ENCODE peak calls at places on chromosomes 5 and 9, in seven cellular contexts. One of them, this sample, is unnamed.

GRCh38 chr5:34483442-34484033 is 172.6 kb upstream of the RAI14 start:
- DNase-seq in pancreas: no peak
- DNase-seq in nephron progenitor cell: no peak
- DNase-seq in AG09309: no peak
- DNase-seq in GM13977: no peak
- DNase-seq in kidney epithelial cell: no peak
- DNase-seq in GM20000: no peak
- DNase-seq in this sample: no peak

GRCh38 chr5:123528059-123528458 is 16.1 kb downstream of the CSNK1G3 start:
- DNase-seq in pancreas: no peak
- DNase-seq in nephron progenitor cell: no peak
- DNase-seq in AG09309: no peak
- DNase-seq in GM13977: no peak
- DNase-seq in kidney epithelial cell: no peak
- DNase-seq in GM20000: no peak
- DNase-seq in this sample: no peak

GRCh38 chr5:27124590-27124989 is 86.2 kb upstream of the CDH9 start:
- DNase-seq in pancreas: no peak
- DNase-seq in nephron progenitor cell: peak
- DNase-seq in AG09309: no peak
- DNase-seq in GM13977: no peak
- DNase-seq in kidney epithelial cell: no peak
- DNase-seq in GM20000: no peak
- DNase-seq in this sample: peak

GRCh38 chr9:94937214-94937903 is 210.9 kb downstream of the AOPEP start:
- DNase-seq in pancreas: no peak
- DNase-seq in nephron progenitor cell: no peak
- DNase-seq in AG09309: no peak
- DNase-seq in GM13977: no peak
- DNase-seq in kidney epithelial cell: peak
- DNase-seq in GM20000: no peak
- DNase-seq in this sample: no peak

GRCh38 chr9:93893899-93894690 is 61.1 kb downstream of the BARX1 start:
- DNase-seq in pancreas: peak
- DNase-seq in nephron progenitor cell: peak
- DNase-seq in AG09309: no peak
- DNase-seq in GM13977: no peak
- DNase-seq in kidney epithelial cell: no peak
- DNase-seq in GM20000: no peak
- DNase-seq in this sample: no peak

GRCh38 chr9:114098021-114098659 is 952 bp downstream of the KIF12 start:
- DNase-seq in pancreas: no peak
- DNase-seq in nephron progenitor cell: peak
- DNase-seq in AG09309: no peak
- DNase-seq in GM13977: peak
- DNase-seq in kidney epithelial cell: no peak
- DNase-seq in GM20000: no peak
- DNase-seq in this sample: no peak

GRCh38 chr5:61327761-61328753 is 4.0 kb upstream of the ZSWIM6 start:
- DNase-seq in pancreas: no peak
- DNase-seq in nephron progenitor cell: no peak
- DNase-seq in AG09309: no peak
- DNase-seq in GM13977: peak
- DNase-seq in kidney epithelial cell: no peak
- DNase-seq in GM20000: peak
- DNase-seq in this sample: no peak

GRCh38 chr9:136511670-136512592 is 29.1 kb upstream of the SEC16A start:
- DNase-seq in pancreas: no peak
- DNase-seq in nephron progenitor cell: no peak
- DNase-seq in AG09309: no peak
- DNase-seq in GM13977: no peak
- DNase-seq in kidney epithelial cell: no peak
- DNase-seq in GM20000: no peak
- DNase-seq in this sample: peak

GRCh38 chr5:135379052-135379654 is 19.9 kb downstream of the MACROH2A1 start:
- DNase-seq in pancreas: no peak
- DNase-seq in nephron progenitor cell: no peak
- DNase-seq in AG09309: peak
- DNase-seq in GM13977: no peak
- DNase-seq in kidney epithelial cell: no peak
- DNase-seq in GM20000: no peak
- DNase-seq in this sample: no peak

GRCh38 chr9:101387871-101388506 is 3.2 kb upstream of the BAAT start:
- DNase-seq in pancreas: peak
- DNase-seq in nephron progenitor cell: no peak
- DNase-seq in AG09309: no peak
- DNase-seq in GM13977: no peak
- DNase-seq in kidney epithelial cell: peak
- DNase-seq in GM20000: no peak
- DNase-seq in this sample: no peak

DNA sequence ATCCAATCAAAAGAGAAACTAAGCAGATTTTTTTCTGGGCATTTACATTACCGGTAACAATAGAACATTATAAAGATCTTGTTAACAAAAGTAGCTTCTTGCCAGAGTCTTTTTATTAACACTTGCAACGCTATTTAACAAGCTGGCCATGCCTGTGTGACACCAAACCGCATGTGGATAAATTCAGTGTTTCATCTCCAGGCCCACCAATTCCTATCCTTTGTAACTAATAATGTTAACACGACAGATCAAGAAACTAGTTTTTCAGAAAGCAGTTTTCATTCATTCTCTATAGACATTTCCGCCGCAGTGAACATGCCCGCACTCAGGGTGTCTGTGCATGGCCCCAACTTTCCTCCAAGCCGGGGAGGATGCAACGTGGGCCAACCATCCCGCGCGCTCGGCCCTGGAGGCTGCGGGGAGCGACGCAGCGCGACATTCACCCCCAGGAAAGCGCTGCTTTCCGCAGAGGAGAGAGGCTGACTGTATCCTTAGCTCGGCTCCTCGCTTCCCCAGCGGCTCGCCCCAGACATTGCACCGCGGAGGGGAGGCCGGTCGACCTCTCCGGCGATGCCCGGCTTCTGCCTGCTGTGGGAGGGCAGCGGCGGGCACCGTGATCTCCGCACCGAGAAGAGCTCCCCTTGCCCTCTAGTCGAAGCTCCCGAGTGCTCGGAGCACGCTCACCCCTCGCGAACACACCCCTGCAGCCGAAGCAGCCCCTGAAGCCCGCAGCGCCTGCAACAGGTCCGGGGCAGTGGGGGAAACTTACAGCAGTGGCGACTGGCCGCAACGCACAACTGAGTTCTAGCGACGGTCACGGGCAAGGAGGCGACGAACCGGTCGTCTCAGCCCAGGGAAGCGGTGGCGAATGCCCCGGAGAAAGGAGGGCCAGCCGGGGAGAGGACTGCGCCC is 734 bp downstream of the ENC1 start:
- DNase-seq in pancreas: no peak
- DNase-seq in nephron progenitor cell: peak
- DNase-seq in AG09309: no peak
- DNase-seq in GM13977: peak
- DNase-seq in kidney epithelial cell: no peak
- DNase-seq in GM20000: peak
- DNase-seq in this sample: no peak
- TF ChIP-seq CTCF in pancreas: no peak
- TF ChIP-seq CTCF in nephron progenitor cell: no peak
- TF ChIP-seq CTCF in AG09309: peak
- TF ChIP-seq CTCF in GM13977: no peak
- TF ChIP-seq CTCF in kidney epithelial cell: no peak
- TF ChIP-seq CTCF in GM20000: no peak
- TF ChIP-seq CTCF in this sample: peak

GRCh38 chr9:107481035-107481434 is 8.5 kb downstream of the KLF4 start:
- DNase-seq in pancreas: no peak
- DNase-seq in nephron progenitor cell: no peak
- DNase-seq in AG09309: no peak
- DNase-seq in GM13977: no peak
- DNase-seq in kidney epithelial cell: no peak
- DNase-seq in GM20000: no peak
- DNase-seq in this sample: no peak
- TF ChIP-seq CTCF in pancreas: no peak
- TF ChIP-seq CTCF in nephron progenitor cell: no peak
- TF ChIP-seq CTCF in AG09309: peak
- TF ChIP-seq CTCF in GM13977: no peak
- TF ChIP-seq CTCF in kidney epithelial cell: no peak
- TF ChIP-seq CTCF in GM20000: no peak
- TF ChIP-seq CTCF in this sample: peak

GRCh38 chr5:10592598-10592997 is 28.7 kb downstream of the ANKRD33B start:
- DNase-seq in pancreas: no peak
- DNase-seq in nephron progenitor cell: no peak
- DNase-seq in AG09309: no peak
- DNase-seq in GM13977: no peak
- DNase-seq in kidney epithelial cell: no peak
- DNase-seq in GM20000: peak
- DNase-seq in this sample: no peak
- TF ChIP-seq CTCF in pancreas: no peak
- TF ChIP-seq CTCF in nephron progenitor cell: no peak
- TF ChIP-seq CTCF in AG09309: no peak
- TF ChIP-seq CTCF in GM13977: no peak
- TF ChIP-seq CTCF in kidney epithelial cell: no peak
- TF ChIP-seq CTCF in GM20000: no peak
- TF ChIP-seq CTCF in this sample: no peak

DNA sequence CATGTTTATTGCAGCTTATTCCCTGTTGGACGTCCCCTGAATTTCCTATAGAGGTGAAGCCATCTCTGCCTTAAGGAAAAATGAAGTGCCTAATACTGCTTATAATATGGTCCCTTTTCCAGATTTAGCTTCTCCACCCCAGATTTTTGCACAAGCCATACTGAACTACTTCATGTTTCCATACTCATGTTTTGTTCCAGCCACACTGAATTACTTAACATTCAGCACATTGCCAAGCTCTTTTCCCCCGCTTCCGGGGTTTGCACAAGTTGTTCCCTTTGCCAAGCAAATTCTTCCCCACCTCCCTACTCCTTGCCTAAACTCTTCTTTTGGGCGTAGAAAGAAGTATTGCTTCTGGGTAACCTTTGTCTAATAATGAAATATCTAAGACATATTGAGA is 1.7 kb upstream of the CNTRL start:
- DNase-seq in pancreas: no peak
- DNase-seq in nephron progenitor cell: no peak
- DNase-seq in AG09309: peak
- DNase-seq in GM13977: no peak
- DNase-seq in kidney epithelial cell: no peak
- DNase-seq in GM20000: no peak
- DNase-seq in this sample: no peak
- TF ChIP-seq CTCF in pancreas: no peak
- TF ChIP-seq CTCF in nephron progenitor cell: no peak
- TF ChIP-seq CTCF in AG09309: no peak
- TF ChIP-seq CTCF in GM13977: no peak
- TF ChIP-seq CTCF in kidney epithelial cell: no peak
- TF ChIP-seq CTCF in GM20000: no peak
- TF ChIP-seq CTCF in this sample: no peak

GRCh38 chr9:72753261-72753893 is 199.5 kb downstream of the ALDH1A1 start:
- DNase-seq in pancreas: no peak
- DNase-seq in nephron progenitor cell: no peak
- DNase-seq in AG09309: no peak
- DNase-seq in GM13977: no peak
- DNase-seq in kidney epithelial cell: no peak
- DNase-seq in GM20000: no peak
- DNase-seq in this sample: no peak
- TF ChIP-seq CTCF in pancreas: no peak
- TF ChIP-seq CTCF in nephron progenitor cell: no peak
- TF ChIP-seq CTCF in AG09309: peak
- TF ChIP-seq CTCF in GM13977: peak
- TF ChIP-seq CTCF in kidney epithelial cell: peak
- TF ChIP-seq CTCF in GM20000: no peak
- TF ChIP-seq CTCF in this sample: peak

GRCh38 chr9:128987800-128988199 is 40.3 kb downstream of the NUP188 start:
- DNase-seq in pancreas: no peak
- DNase-seq in nephron progenitor cell: no peak
- DNase-seq in AG09309: peak
- DNase-seq in GM13977: no peak
- DNase-seq in kidney epithelial cell: peak
- DNase-seq in GM20000: no peak
- DNase-seq in this sample: no peak
- TF ChIP-seq CTCF in pancreas: no peak
- TF ChIP-seq CTCF in nephron progenitor cell: no peak
- TF ChIP-seq CTCF in AG09309: no peak
- TF ChIP-seq CTCF in GM13977: no peak
- TF ChIP-seq CTCF in kidney epithelial cell: no peak
- TF ChIP-seq CTCF in GM20000: no peak
- TF ChIP-seq CTCF in this sample: no peak

GRCh38 chr9:130937146-130938076 is 1.6 kb downstream of the FIBCD1 start:
- DNase-seq in pancreas: no peak
- DNase-seq in nephron progenitor cell: no peak
- DNase-seq in AG09309: no peak
- DNase-seq in GM13977: no peak
- DNase-seq in kidney epithelial cell: no peak
- DNase-seq in GM20000: no peak
- DNase-seq in this sample: no peak

GRCh38 chr9:130938184-130938651 is 829 bp downstream of the FIBCD1 start:
- DNase-seq in pancreas: no peak
- DNase-seq in nephron progenitor cell: no peak
- DNase-seq in AG09309: no peak
- DNase-seq in GM13977: no peak
- DNase-seq in kidney epithelial cell: no peak
- DNase-seq in GM20000: no peak
- DNase-seq in this sample: no peak

GRCh38 chr9:130940023-130940549 is 1.0 kb upstream of the FIBCD1 start:
- DNase-seq in pancreas: no peak
- DNase-seq in nephron progenitor cell: no peak
- DNase-seq in AG09309: no peak
- DNase-seq in GM13977: no peak
- DNase-seq in kidney epithelial cell: no peak
- DNase-seq in GM20000: no peak
- DNase-seq in this sample: no peak

GRCh38 chr9:130939405-130939941 is 426 bp upstream of the FIBCD1 start:
- DNase-seq in pancreas: no peak
- DNase-seq in nephron progenitor cell: peak
- DNase-seq in AG09309: no peak
- DNase-seq in GM13977: peak
- DNase-seq in kidney epithelial cell: no peak
- DNase-seq in GM20000: peak
- DNase-seq in this sample: no peak

GRCh38 chr9:130938652-130939404 is at the start of gene FIBCD1:
- DNase-seq in pancreas: no peak
- DNase-seq in nephron progenitor cell: peak
- DNase-seq in AG09309: no peak
- DNase-seq in GM13977: peak
- DNase-seq in kidney epithelial cell: no peak
- DNase-seq in GM20000: peak
- DNase-seq in this sample: no peak
- TF ChIP-seq CTCF in pancreas: no peak
- TF ChIP-seq CTCF in nephron progenitor cell: no peak
- TF ChIP-seq CTCF in AG09309: peak
- TF ChIP-seq CTCF in GM13977: peak
- TF ChIP-seq CTCF in kidney epithelial cell: no peak
- TF ChIP-seq CTCF in GM20000: peak
- TF ChIP-seq CTCF in this sample: peak

GRCh38 chr9:127424669-127424986 is 446 bp downstream of the ZNF79 start:
- DNase-seq in pancreas: no peak
- DNase-seq in nephron progenitor cell: no peak
- DNase-seq in AG09309: no peak
- DNase-seq in GM13977: peak
- DNase-seq in kidney epithelial cell: no peak
- DNase-seq in GM20000: peak
- DNase-seq in this sample: no peak
- TF ChIP-seq CTCF in pancreas: no peak
- TF ChIP-seq CTCF in nephron progenitor cell: no peak
- TF ChIP-seq CTCF in AG09309: no peak
- TF ChIP-seq CTCF in GM13977: no peak
- TF ChIP-seq CTCF in kidney epithelial cell: no peak
- TF ChIP-seq CTCF in GM20000: no peak
- TF ChIP-seq CTCF in this sample: no peak

GRCh38 chr5:159049844-159050318 is 49.8 kb downstream of the EBF1 start:
- DNase-seq in pancreas: no peak
- DNase-seq in nephron progenitor cell: no peak
- DNase-seq in AG09309: no peak
- DNase-seq in GM13977: no peak
- DNase-seq in kidney epithelial cell: no peak
- DNase-seq in GM20000: no peak
- DNase-seq in this sample: no peak
- TF ChIP-seq CTCF in pancreas: no peak
- TF ChIP-seq CTCF in nephron progenitor cell: no peak
- TF ChIP-seq CTCF in AG09309: peak
- TF ChIP-seq CTCF in GM13977: peak
- TF ChIP-seq CTCF in kidney epithelial cell: peak
- TF ChIP-seq CTCF in GM20000: no peak
- TF ChIP-seq CTCF in this sample: peak

This sample was measured in neural crest cell.